ENCODE peak calls at places on chromosomes 2 and 18, in seven cellular contexts. B is stimulated activated CD4-positive, alpha-beta T cell treated with anti-CD3 and anti-CD28 coated beads, Interleukin-12 subunit alpha, Interleukin-12 subunit beta, amount 100 ng/mL, for 4 hours; Z is astrocyte of the spinal cord; N is stimulated activated naive CD8-positive, alpha-beta T cell treated with anti-CD3 and anti-CD28 coated beads, Interleukin-15, amount 100 ng/mL, for 72 hours; X is activated T-cell treated with anti-CD3 and anti-CD28 coated beads for 1 hour; L is NCI-H1105; G is activated CD8-positive, alpha-beta memory T cell treated with anti-CD3 and anti-CD28 coated beads for 24 hours. Q is an unnamed sample.

GRCh38 chr2:234335676-234336228 is 161.1 kb downstream of the ARL4C start:
- DNase-seq in B (no peak), Z (peak; percentile 67), N (peak; percentile 43), X (peak; percentile 23), L (peak; percentile 9), G (peak; percentile 69), Q (peak; percentile 87)

GRCh38 chr2:59232394-59233165 is 991.5 kb upstream of the FANCL start:
- DNase-seq in B (no peak), Z (no peak), N (no peak), X (no peak), L (no peak), G (no peak), Q (no peak)

GRCh38 chr18:3794537-3795348 is 344.8 kb downstream of the TGIF1 start:
- DNase-seq in B (no peak), Z (peak; percentile 96), N (no peak), X (no peak), L (no peak), G (no peak), Q (peak; percentile 38)

GRCh38 chr18:3055861-3056260 is 42.9 kb upstream of the LPIN2 start:
- DNase-seq in B (no peak), Z (no peak), N (no peak), X (no peak), L (no peak), G (no peak), Q (no peak)

GRCh38 chr2:188788621-188789020 is 185.6 kb upstream of the COL3A1 start:
- DNase-seq in B (no peak), Z (peak; percentile 96), N (no peak), X (no peak), L (no peak), G (no peak), Q (peak; percentile 49)

GRCh38 chr2:86396304-86396785 is 44.8 kb upstream of the KDM3A start:
- DNase-seq in B (no peak), Z (peak; percentile 18), N (peak; percentile 13), X (no peak), L (no peak), G (no peak), Q (peak; percentile 28)

GRCh38 chr2:122390406-122390805 is 635.0 kb downstream of the TSN start:
- DNase-seq in B (no peak), Z (no peak), N (peak; percentile 20), X (no peak), L (no peak), G (no peak), Q (no peak)

GRCh38 chr2:207149253-207150213 is 16.2 kb downstream of the KLF7 start:
- DNase-seq in B (no peak), Z (peak; percentile 14), N (peak; percentile 24), X (no peak), L (no peak), G (peak; percentile 68), Q (no peak)

GRCh38 chr18:12886498-12887126 is 2.6 kb upstream of the PTPN2 start:
- DNase-seq in B (no peak), Z (no peak), N (no peak), X (no peak), L (no peak), G (no peak), Q (no peak)

GRCh38 chr2:160836755-160837154 is 323.5 kb upstream of the TANK start:
- DNase-seq in B (no peak), Z (peak; percentile 93), N (no peak), X (no peak), L (no peak), G (no peak), Q (peak; percentile 89)

Q was measured in AG20443.